ENCODE peak calls at places on chromosomes 11 and 22, in five cellular contexts. K is K562, P is A549, E is SK-N-SH, V is HepG2. D is an unnamed sample.

GRCh38 chr11:88352139-88352538 is 14.6 kb upstream of the CTSC start:
- DNase-seq in K (no peak), P (no peak), E (no peak), V (no peak), D (no peak)

GRCh38 chr22:24066260-24066659 is 55.2 kb downstream of the CABIN1 start:
- DNase-seq in K (no peak), P (no peak), E (no peak), V (no peak), D (no peak)

GRCh38 chr11:11407065-11407737 is 54.2 kb upstream of the CSNK2A3 start:
- DNase-seq in K (no peak), P (no peak), E (peak), V (no peak), D (no peak)

GRCh38 chr11:13114566-13115465 is 105.7 kb downstream of the RASSF10 start:
- DNase-seq in K (peak), P (peak), E (peak), V (peak), D (no peak)

GRCh38 chr11:119843760-119844330 is 114.8 kb upstream of the NECTIN1 start:
- DNase-seq in K (no peak), P (no peak), E (peak), V (no peak), D (no peak)

GRCh38 chr11:64331569-64332371 is 8.2 kb upstream of the CCDC88B start:
- DNase-seq in K (peak), P (peak), E (peak), V (peak), D (peak)

GRCh38 chr22:20222764-20223420 is 45.2 kb downstream of the RTN4R start:
- DNase-seq in K (no peak), P (no peak), E (no peak), V (no peak), D (no peak)

GRCh38 chr11:69058501-69059270 is 10.0 kb downstream of the TPCN2 start:
- DNase-seq in K (no peak), P (no peak), E (no peak), V (no peak), D (no peak)

GRCh38 chr11:15888596-15889345 is 467.6 kb downstream of the SOX6 start:
- DNase-seq in K (peak), P (no peak), E (no peak), V (no peak), D (no peak)

GRCh38 chr11:76767659-76768058 is 15.5 kb upstream of the TSKU start:
- DNase-seq in K (no peak), P (no peak), E (no peak), V (no peak), D (no peak)

GRCh38 chr11:76769071-76769560 is 14.0 kb upstream of the TSKU start:
- DNase-seq in K (no peak), P (no peak), E (no peak), V (no peak), D (no peak)

GRCh38 chr11:76769645-76770586 is 13.2 kb upstream of the TSKU start:
- DNase-seq in K (no peak), P (peak), E (no peak), V (peak), D (no peak)

GRCh38 chr11:76766521-76766920 is 16.6 kb upstream of the TSKU start:
- DNase-seq in K (no peak), P (no peak), E (no peak), V (no peak), D (no peak)

GRCh38 chr11:76768091-76769047 is 14.8 kb upstream of the TSKU start:
- DNase-seq in K (no peak), P (no peak), E (no peak), V (peak), D (no peak)
- TF ChIP-seq CHD2 in K (no peak), P (no peak), E (no peak), V (no peak), D (no peak)

GRCh38 chr22:48275412-48275811 is 1513.0 kb downstream of the TBC1D22A start:
- DNase-seq in K (no peak), P (no peak), E (no peak), V (no peak), D (no peak)
- TF ChIP-seq CHD2 in K (no peak), P (no peak), E (no peak), V (no peak), D (no peak)

GRCh38 chr11:65419460-65419772 is 3.2 kb upstream of the NEAT1 start:
- DNase-seq in K (no peak), P (no peak), E (no peak), V (no peak), D (no peak)
- TF ChIP-seq CHD2 in K (no peak), P (no peak), E (no peak), V (no peak), D (no peak)

GRCh38 chr11:65553301-65554001 is 4.7 kb downstream of the LTBP3 start:
- DNase-seq in K (peak), P (no peak), E (no peak), V (no peak), D (peak)
- TF ChIP-seq CHD2 in K (no peak), P (no peak), E (no peak), V (no peak), D (no peak)

GRCh38 chr11:108654994-108655631 is 9.8 kb upstream of the DDX10 start:
- DNase-seq in K (peak), P (peak), E (peak), V (peak), D (no peak)
- TF ChIP-seq CHD2 in K (no peak), P (no peak), E (no peak), V (no peak), D (no peak)